ENCODE peak calls at places on chromosomes 5 and 9, in eight cellular contexts. K is BE2C, I is amniotic stem cell, Z is HTR-8/SVneo, X is tibial nerve, N is Ammon's horn, U is activated gamma-delta T cell, V is Right ventricle myocardium superior. Q is an unnamed sample.

GRCh38 chr9:13174906-13175639 is 104.4 kb downstream of the MPDZ start:
- DNase-seq in V (no peak), I (no peak), U (no peak), Z (no peak), N (no peak), X (no peak), K (no peak), Q (no peak)

GRCh38 chr5:66224773-66225553 is 80.9 kb downstream of the SREK1 start:
- DNase-seq in V (no peak), K (no peak), Z (no peak), N (no peak), I (no peak), U (no peak), X (no peak), Q (no peak)

GRCh38 chr5:151123897-151124751 is 33.5 kb downstream of the ANXA6 start:
- DNase-seq in Z (no peak), X (no peak), U (no peak), N (no peak), I (no peak), V (peak), K (peak), Q (no peak)

GRCh38 chr9:125756499-125756898 is 9.3 kb downstream of the PBX3 start:
- DNase-seq in Z (no peak), N (no peak), X (no peak), U (no peak), V (no peak), K (peak), I (no peak), Q (no peak)

GRCh38 chr9:73683862-73684591 is 532.4 kb downstream of the ANXA1 start:
- DNase-seq in X (no peak), I (peak), V (no peak), U (no peak), K (peak), N (peak), Z (no peak), Q (no peak)

GRCh38 chr9:69122086-69122390 is 52.0 kb upstream of the TJP2 start:
- DNase-seq in U (peak), I (peak), N (peak), Z (peak), V (peak), K (peak), X (peak), Q (peak)

GRCh38 chr5:116881921-116882531 is 307.4 kb upstream of the SEMA6A start:
- DNase-seq in Z (no peak), U (no peak), N (no peak), X (no peak), I (no peak), V (no peak), K (no peak), Q (no peak)

GRCh38 chr5:90398726-90399125 is 10.8 kb downstream of the CETN3 start:
- DNase-seq in N (peak), V (no peak), U (no peak), K (no peak), Z (no peak), I (no peak), X (no peak), Q (no peak)

GRCh38 chr9:131323629-131324028 is 34.1 kb downstream of the PLPP7 start:
- DNase-seq in V (no peak), N (no peak), K (no peak), Z (no peak), I (no peak), X (no peak), U (no peak), Q (no peak)

GRCh38 chr9:128115187-128116103 is 12.1 kb downstream of the PTGES2 start:
- DNase-seq in V (peak), I (no peak), N (no peak), K (peak), X (no peak), U (no peak), Z (no peak), Q (peak)

GRCh38 chr5:118891252-118891651 is 97.1 kb downstream of the DTWD2 start:
- DNase-seq in K (no peak), I (no peak), V (no peak), U (no peak), N (peak), X (no peak), Z (no peak), Q (no peak)

GRCh38 chr5:16713386-16713928 is 96.7 kb upstream of the RETREG1 start:
- DNase-seq in U (no peak), N (peak), I (no peak), Z (no peak), K (peak), X (peak), V (no peak), Q (no peak)

GRCh38 chr5:168284809-168285208 is 6.6 kb upstream of the WWC1 start:
- DNase-seq in K (no peak), X (no peak), N (no peak), U (no peak), I (no peak), Z (no peak), V (no peak), Q (no peak)

GRCh38 chr5:172910828-172911627 is 48.2 kb upstream of the RPL26L1 start:
- DNase-seq in Z (peak), V (peak), I (no peak), N (peak), U (no peak), K (peak), X (peak), Q (peak)

Q was measured in mucosa of descending colon.